ENCODE peak calls at places on chromosome 10, in four cellular contexts. Z, M, A and E are unnamed samples.

GRCh38 chr10:69217119-69217754 is 2.9 kb upstream of the HKDC1 start:
- DNase-seq in A (peak; percentile 66), M (no peak), Z (peak; percentile 87), E (no peak)

GRCh38 chr10:106399112-106399511 is 765.4 kb downstream of the SORCS1 start:
- DNase-seq in Z (no peak), M (no peak), A (no peak), E (no peak)

GRCh38 chr10:109977382-109977806 is 30.4 kb upstream of the ADD3 start:
- DNase-seq in M (no peak), Z (no peak), A (no peak), E (peak; percentile 49)

GRCh38 chr10:21519981-21520436 is 5.5 kb downstream of the SKIDA1 start:
- DNase-seq in Z (peak; percentile 81), M (peak; percentile 33), A (no peak), E (no peak)

GRCh38 chr10:5549462-5550249 is 24.9 kb downstream of the CALML3 start:
- DNase-seq in Z (no peak), A (no peak), M (no peak), E (no peak)

GRCh38 chr10:33330543-33331019 is 3.9 kb downstream of the NRP1 start:
- DNase-seq in M (peak; percentile 53), Z (peak; percentile 90), A (no peak), E (peak; percentile 86)

GRCh38 chr10:119025776-119026175 is 3.7 kb upstream of the NANOS1 start:
- DNase-seq in A (no peak), Z (no peak), M (no peak), E (no peak)

GRCh38 chr10:27223964-27224363 is 16.6 kb downstream of the ACBD5 start:
- DNase-seq in M (peak; percentile 60), Z (peak; percentile 62), A (no peak), E (peak; percentile 37)

GRCh38 chr10:100912013-100912608 is 652 bp upstream of the SLF2 start:
- DNase-seq in Z (peak; percentile 72), M (no peak), A (no peak), E (no peak)

GRCh38 chr10:79318369-79318768 is 28.9 kb upstream of the PPIF start:
- DNase-seq in Z (no peak), A (no peak), M (no peak), E (no peak)

GRCh38 chr10:34766256-34766580 is 48.9 kb downstream of the PARD3 start:
- DNase-seq in M (no peak), A (no peak), Z (peak; percentile 42), E (no peak)

GRCh38 chr10:101490026-101490425 is 98.0 kb downstream of the POLL start:
- DNase-seq in A (no peak), M (no peak), Z (no peak), E (no peak)

GRCh38 chr10:24703700-24704099 is 20.0 kb downstream of the ARHGAP21 start:
- DNase-seq in Z (peak; percentile 41), A (peak; percentile 87), M (no peak), E (no peak)

GRCh38 chr10:92914478-92915066 is 66.3 kb downstream of the EXOC6 start:
- DNase-seq in A (peak; percentile 8), Z (peak; percentile 60), M (peak; percentile 44), E (peak; percentile 69)

GRCh38 chr10:92419740-92420553 is 129.0 kb downstream of the MARCHF5 start:
- DNase-seq in M (no peak), Z (peak; percentile 63), A (no peak), E (no peak)

GRCh38 chr10:36251068-36251467 is 609.0 kb upstream of the FZD8 start:
- DNase-seq in Z (no peak), A (no peak), M (no peak), E (no peak)

GRCh38 chr10:105464961-105465360 is 823.9 kb downstream of the SORCS3 start:
- DNase-seq in M (no peak), A (no peak), Z (no peak), E (no peak)

GRCh38 chr10:11823122-11823988 is at the start of gene PROSER2:
- DNase-seq in Z (peak; percentile 68), A (no peak), M (peak; percentile 22), E (no peak)

GRCh38 chr10:22713853-22714523 is 390 bp downstream of the PIP4K2A start:
- DNase-seq in M (peak; percentile 44), Z (peak; percentile 38), A (no peak), E (no peak)

GRCh38 chr10:33122014-33122788 is 164.2 kb upstream of the ITGB1 start:
- DNase-seq in A (peak; percentile 70), Z (peak; percentile 85), M (no peak), E (no peak)

GRCh38 chr10:116634126-116634975 is 13.6 kb downstream of the PNLIPRP2 start:
- DNase-seq in A (no peak), Z (no peak), M (no peak), E (no peak)

GRCh38 chr10:7383442-7383841 is 27.4 kb downstream of the SFMBT2 start:
- DNase-seq in M (peak; percentile 21), A (no peak), Z (no peak), E (no peak)

GRCh38 chr10:79491171-79491835 is 21.0 kb upstream of the EIF5AL1 start:
- DNase-seq in M (no peak), Z (no peak), A (no peak), E (no peak)

GRCh38 chr10:6185039-6185716 is 17.6 kb upstream of the PFKFB3 start:
- DNase-seq in A (no peak), M (no peak), Z (peak; percentile 64), E (no peak)

GRCh38 chr10:119449210-119449584 is 93.3 kb downstream of the RGS10 start:
- DNase-seq in M (no peak), Z (no peak), A (no peak), E (no peak)

GRCh38 chr10:43209651-43210141 is 57.2 kb downstream of the RASGEF1A start:
- DNase-seq in M (no peak), A (no peak), Z (no peak), E (peak; percentile 1)

GRCh38 chr10:22315455-22316285 is 518 bp upstream of the COMMD3 start:
- DNase-seq in M (no peak), Z (no peak), A (no peak), E (no peak)

GRCh38 chr10:131035779-131036178 is 275.7 kb downstream of the TCERG1L start:
- DNase-seq in A (no peak), Z (no peak), M (no peak), E (no peak)

GRCh38 chr10:6838118-6838517 is 258.0 kb upstream of the PRKCQ start:
- DNase-seq in A (no peak), Z (no peak), M (no peak), E (no peak)

GRCh38 chr10:53209941-53210611 is 437.5 kb upstream of the MBL2 start:
- DNase-seq in M (no peak), A (no peak), Z (peak; percentile 6), E (no peak)

GRCh38 chr10:16756561-16757221 is 60.5 kb downstream of the RSU1 start:
- DNase-seq in M (no peak), Z (peak; percentile 65), A (no peak), E (no peak)

GRCh38 chr10:48215148-48215982 is 59.1 kb downstream of the FRMPD2 start:
- DNase-seq in Z (peak; percentile 57), A (no peak), M (peak; percentile 6), E (peak; percentile 68)

GRCh38 chr10:69661414-69662172 is 31.5 kb downstream of the FAM241B start:
- DNase-seq in A (no peak), M (no peak), Z (no peak), E (no peak)

GRCh38 chr10:69096045-69096444 is 8.1 kb downstream of the SRGN start:
- DNase-seq in M (no peak), A (no peak), Z (peak; percentile 44), E (no peak)

GRCh38 chr10:35876248-35876647 is 234.2 kb upstream of the FZD8 start:
- DNase-seq in Z (peak; percentile 59), A (peak; percentile 38), M (no peak), E (no peak)

GRCh38 chr10:95268438-95268837 is 22.4 kb downstream of the PDLIM1 start:
- DNase-seq in A (no peak), Z (peak; percentile 97), M (no peak), E (no peak)
- H3K36me3 ChIP-seq in A (peaks cover 6% of the 10 kb centered on the region), Z (peaks cover 8% of the 10 kb centered on the region), M (no peaks in the 10 kb centered on the region), E (no peaks in the 10 kb centered on the region)

GRCh38 chr10:3099291-3100092 is 32.1 kb downstream of the PFKP start:
- DNase-seq in Z (peak; percentile 93), M (no peak), A (peak; percentile 28), E (no peak)

GRCh38 chr10:3102721-3103410 is 35.5 kb downstream of the PFKP start:
- DNase-seq in Z (peak; percentile 46), M (no peak), A (no peak), E (no peak)

GRCh38 chr10:3098689-3099088 is 31.3 kb downstream of the PFKP start:
- DNase-seq in M (no peak), Z (no peak), A (no peak), E (no peak)

GRCh38 chr10:3100093-3100792 is 32.9 kb downstream of the PFKP start:
- DNase-seq in A (no peak), M (no peak), Z (no peak), E (no peak)

DNA sequence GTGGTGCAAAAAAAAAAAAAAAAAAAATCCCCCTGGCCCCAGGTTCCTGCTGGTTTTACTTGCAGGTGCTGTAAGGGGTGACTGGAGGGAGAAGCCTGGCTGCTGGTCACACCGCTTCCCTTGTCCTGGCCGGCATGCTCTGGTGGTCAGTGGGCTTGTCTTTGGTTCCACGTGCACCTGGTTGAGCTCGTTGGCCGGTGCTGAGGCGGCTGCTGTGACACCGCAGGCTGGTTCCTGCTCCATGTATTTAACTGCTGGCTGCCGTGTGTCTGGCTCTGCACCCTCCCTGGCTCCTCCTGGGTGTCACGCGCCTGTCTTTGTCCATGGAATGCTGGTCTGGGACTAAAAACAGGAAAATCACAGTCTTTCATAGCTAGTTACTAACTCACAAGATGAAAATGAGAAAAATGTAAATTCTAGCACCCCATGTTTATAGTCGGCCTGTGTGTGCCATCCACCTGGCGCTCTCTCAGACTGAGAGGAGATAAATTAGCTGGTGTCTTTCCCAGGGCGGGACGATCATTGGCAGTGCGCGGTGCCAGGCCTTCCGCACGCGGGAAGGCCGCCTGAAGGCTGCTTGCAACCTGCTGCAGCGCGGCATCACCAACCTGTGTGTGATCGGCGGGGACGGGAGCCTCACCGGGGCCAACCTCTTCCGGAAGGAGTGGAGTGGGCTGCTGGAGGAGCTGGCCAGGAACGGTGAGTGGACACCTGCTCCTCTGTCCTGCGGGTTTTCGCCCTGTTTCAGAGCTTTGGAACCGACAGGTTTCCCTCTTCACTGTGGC is 33.7 kb downstream of the PFKP start:
- DNase-seq in M (no peak), Z (no peak), A (no peak), E (no peak)
- H3K36me3 ChIP-seq in M (peaks cover 61% of the 10 kb centered on the region), Z (peaks cover 45% of the 10 kb centered on the region), A (peaks cover 28% of the 10 kb centered on the region), E (no peaks in the 10 kb centered on the region)

GRCh38 chr10:95675403-95676116 is 18.2 kb downstream of the TCTN3 start:
- DNase-seq in Z (no peak), A (no peak), M (no peak), E (no peak)
- H3K36me3 ChIP-seq in Z (peaks cover 39% of the 10 kb centered on the region), A (peaks cover 3% of the 10 kb centered on the region), M (peaks cover 35% of the 10 kb centered on the region), E (no peaks in the 10 kb centered on the region)

DNA sequence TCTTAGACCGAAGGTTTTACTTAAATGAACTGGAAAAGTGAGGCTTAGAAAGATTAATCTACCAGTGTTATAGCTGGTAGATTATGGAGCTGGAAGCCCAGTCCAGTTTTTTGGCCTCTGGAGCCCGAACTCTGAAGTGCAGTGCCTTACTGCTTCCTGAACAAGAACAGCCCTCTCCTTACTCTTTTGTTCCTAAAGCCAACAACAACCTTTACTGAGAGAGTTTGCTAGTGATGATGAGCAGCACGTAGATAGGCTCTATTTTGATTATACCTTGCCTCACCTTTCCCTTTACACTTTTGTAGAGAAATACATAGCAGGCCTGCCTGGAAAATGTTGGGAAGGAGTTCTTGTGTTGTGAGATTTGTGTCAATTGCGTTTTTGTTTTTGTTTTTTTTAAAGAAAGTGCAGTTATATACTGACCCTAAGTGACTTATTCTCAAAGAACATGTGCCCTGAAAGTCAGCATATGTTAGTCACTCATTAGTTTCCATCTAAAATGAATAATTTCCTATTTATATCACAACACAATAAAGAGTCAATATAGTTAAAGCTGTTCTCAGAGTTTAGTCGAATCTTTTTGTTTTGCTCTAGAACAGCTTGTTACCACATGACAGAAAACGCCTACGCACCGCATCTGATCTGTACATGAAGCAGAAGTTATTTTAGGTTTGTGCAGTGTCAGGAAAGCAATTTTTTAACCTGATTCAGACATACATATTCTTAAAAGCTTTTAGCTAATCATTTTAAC is 33.0 kb downstream of the PLEKHA1 start:
- DNase-seq in Z (peak; percentile 17), M (peak; percentile 67), A (peak; percentile 30), E (no peak)
- H3K36me3 ChIP-seq in Z (peaks cover 11% of the 10 kb centered on the region), M (peaks cover 25% of the 10 kb centered on the region), A (peaks cover 3% of the 10 kb centered on the region), E (no peaks in the 10 kb centered on the region)